ENCODE peak calls at places on chromosomes 16 and 17, in nine cellular contexts. B is RWPE1; T is GM23248; U is naive thymus-derived CD4-positive, alpha-beta T cell; S is aorta; J is IMR-90; H is CD8-positive, alpha-beta T cell; Z is dorsolateral prefrontal cortex; A is right lobe of liver. V is an unnamed sample.

GRCh38 chr17:47304191-47304590 is 19.6 kb upstream of the EFCAB13 start:
- DNase-seq in B (no peak), T (peak; percentile 18), U (no peak), S (no peak), J (no peak), H (no peak), Z (no peak), A (no peak), V (no peak)

GRCh38 chr16:19130852-19131808 is 17.4 kb downstream of the ITPRIPL2 start:
- DNase-seq in B (no peak), T (peak; percentile 75), U (no peak), S (peak; percentile 80), J (peak; percentile 82), H (no peak), Z (peak; percentile 33), A (no peak), V (no peak)

GRCh38 chr16:81071816-81072215 is 5.2 kb downstream of the C16orf46 start:
- DNase-seq in B (peak; percentile 49), T (no peak), U (no peak), S (no peak), J (peak; percentile 12), H (no peak), Z (no peak), A (no peak), V (no peak)

GRCh38 chr16:28093383-28093725 is 29.8 kb upstream of the GSG1L start:
- DNase-seq in B (no peak), T (no peak), U (no peak), S (peak; percentile 17), J (no peak), H (no peak), Z (peak; percentile 14), A (no peak), V (no peak)

GRCh38 chr16:81578636-81579413 is 134.2 kb downstream of the CMIP start:
- DNase-seq in B (no peak), T (no peak), U (no peak), S (no peak), J (no peak), H (no peak), Z (no peak), A (no peak), V (no peak)

GRCh38 chr17:68461589-68461988 is 4.3 kb upstream of the WIPI1 start:
- DNase-seq in B (no peak), T (no peak), U (no peak), S (no peak), J (no peak), H (no peak), Z (no peak), A (no peak), V (no peak)

GRCh38 chr16:57357330-57358151 is 1.0 kb upstream of the CCL22 start:
- DNase-seq in B (no peak), T (no peak), U (no peak), S (no peak), J (no peak), H (no peak), Z (no peak), A (no peak), V (no peak)

GRCh38 chr16:81608515-81609209 is 164.1 kb downstream of the CMIP start:
- DNase-seq in B (no peak), T (peak; percentile 96), U (no peak), S (no peak), J (peak; percentile 65), H (no peak), Z (no peak), A (no peak), V (no peak)

GRCh38 chr17:10265100-10265810 is 66.8 kb upstream of the GAS7 start:
- DNase-seq in B (no peak), T (peak; percentile 93), U (no peak), S (no peak), J (peak; percentile 68), H (no peak), Z (no peak), A (no peak), V (no peak)

GRCh38 chr17:16353702-16354174 is 469 bp upstream of the CENPV start:
- DNase-seq in B (no peak), T (no peak), U (no peak), S (no peak), J (no peak), H (no peak), Z (no peak), A (no peak), V (no peak)

GRCh38 chr17:16354585-16354984 is 1.3 kb upstream of the CENPV start:
- DNase-seq in B (no peak), T (no peak), U (no peak), S (no peak), J (no peak), H (no peak), Z (no peak), A (no peak), V (no peak)

GRCh38 chr17:16352303-16352837 is 899 bp downstream of the CENPV start:
- DNase-seq in B (peak; percentile 44), T (peak; percentile 66), U (peak; percentile 9), S (peak; percentile 55), J (peak; percentile 30), H (peak; percentile 24), Z (peak; percentile 49), A (peak; percentile 76), V (peak; percentile 32)

GRCh38 chr17:16351831-16352230 is 1.4 kb downstream of the CENPV start:
- DNase-seq in B (peak; percentile 13), T (peak; percentile 72), U (no peak), S (no peak), J (peak; percentile 75), H (no peak), Z (no peak), A (no peak), V (no peak)

DNA sequence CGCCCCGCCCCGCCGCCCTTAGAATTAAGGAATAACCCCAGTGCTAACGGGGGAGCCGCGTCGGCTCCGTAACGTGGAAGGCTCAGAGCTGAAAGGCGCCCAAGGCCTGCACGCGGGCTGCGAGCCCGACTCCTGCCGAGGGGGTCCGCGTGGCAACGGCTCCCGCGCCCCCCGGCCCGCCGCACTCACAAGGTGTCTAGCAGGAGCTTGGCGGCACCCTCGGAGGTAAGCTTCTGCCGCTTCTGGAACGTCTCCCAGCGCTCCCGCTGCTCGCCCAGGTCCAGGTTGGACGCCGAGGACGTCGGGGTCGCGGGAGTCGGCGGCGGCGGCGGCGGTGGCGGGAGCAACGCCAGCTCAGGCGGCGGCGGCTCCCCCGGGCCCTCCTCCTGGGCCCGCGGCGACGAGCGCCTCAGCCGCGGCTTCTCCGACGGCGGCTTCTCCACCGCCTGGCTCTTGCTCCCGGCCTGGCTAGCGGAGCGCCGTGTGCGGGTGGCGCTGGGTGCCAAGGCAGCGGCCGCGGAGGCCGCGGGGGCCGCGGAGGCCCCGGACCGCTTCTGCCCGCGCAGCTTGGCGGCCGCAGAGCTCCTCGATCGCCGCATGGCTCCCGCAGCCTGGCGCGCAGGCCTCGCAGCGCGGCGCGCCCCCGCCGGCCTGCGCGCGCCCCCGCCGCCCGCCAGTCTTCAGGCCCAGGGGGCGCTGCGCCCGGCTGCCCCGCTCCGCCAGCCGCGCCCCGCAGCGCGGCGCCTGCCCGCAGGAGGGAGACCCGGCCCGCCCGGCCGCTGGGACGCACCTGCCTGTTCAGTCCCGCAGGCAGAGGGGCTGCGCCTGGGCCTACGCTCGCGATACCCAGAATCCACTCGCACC is at the start of gene CENPV:
- DNase-seq in B (peak; percentile 63), T (peak; percentile 70), U (peak; percentile 67), S (peak; percentile 50), J (peak; percentile 34), H (peak; percentile 70), Z (no peak), A (peak; percentile 62), V (peak; percentile 32)
- H3K27ac ChIP-seq in B (peak within 1 kb of the TSS; percentile 49), T (no peak within 1 kb of the TSS), U (peak within 1 kb of the TSS; percentile 73), S (no peak within 1 kb of the TSS), J (peak within 1 kb of the TSS; percentile 33), H (peak within 1 kb of the TSS; percentile 47), Z (peak within 1 kb of the TSS; percentile 71), A (peak within 1 kb of the TSS; percentile 87), V (peak within 1 kb of the TSS; percentile 45)

GRCh38 chr17:46026815-46027125 is 27.7 kb downstream of the STH start:
- DNase-seq in B (no peak), T (no peak), U (no peak), S (no peak), J (no peak), H (no peak), Z (no peak), A (no peak), V (no peak)
- H3K27ac ChIP-seq in B (peak overlapping the region; percentile 29), T (no peak overlapping the region), U (peak overlapping the region; percentile 20), S (no peak overlapping the region), J (no peak overlapping the region), H (no peak overlapping the region), Z (peak overlapping the region; percentile 64), A (no peak overlapping the region), V (peak overlapping the region; percentile 40)

GRCh38 chr16:3949946-3950342 is 69.4 kb upstream of the CREBBP start:
- DNase-seq in B (no peak), T (no peak), U (no peak), S (no peak), J (no peak), H (no peak), Z (no peak), A (no peak), V (no peak)

GRCh38 chr16:3951861-3952332 is 71.4 kb upstream of the CREBBP start:
- DNase-seq in B (no peak), T (peak; percentile 59), U (no peak), S (no peak), J (peak; percentile 28), H (no peak), Z (no peak), A (no peak), V (no peak)

GRCh38 chr16:3952342-3953131 is 72.0 kb upstream of the CREBBP start:
- DNase-seq in B (no peak), T (peak; percentile 55), U (no peak), S (peak; percentile 94), J (no peak), H (no peak), Z (no peak), A (no peak), V (no peak)

GRCh38 chr16:3949287-3949686 is 68.8 kb upstream of the CREBBP start:
- DNase-seq in B (no peak), T (no peak), U (no peak), S (no peak), J (no peak), H (no peak), Z (no peak), A (no peak), V (no peak)

DNA sequence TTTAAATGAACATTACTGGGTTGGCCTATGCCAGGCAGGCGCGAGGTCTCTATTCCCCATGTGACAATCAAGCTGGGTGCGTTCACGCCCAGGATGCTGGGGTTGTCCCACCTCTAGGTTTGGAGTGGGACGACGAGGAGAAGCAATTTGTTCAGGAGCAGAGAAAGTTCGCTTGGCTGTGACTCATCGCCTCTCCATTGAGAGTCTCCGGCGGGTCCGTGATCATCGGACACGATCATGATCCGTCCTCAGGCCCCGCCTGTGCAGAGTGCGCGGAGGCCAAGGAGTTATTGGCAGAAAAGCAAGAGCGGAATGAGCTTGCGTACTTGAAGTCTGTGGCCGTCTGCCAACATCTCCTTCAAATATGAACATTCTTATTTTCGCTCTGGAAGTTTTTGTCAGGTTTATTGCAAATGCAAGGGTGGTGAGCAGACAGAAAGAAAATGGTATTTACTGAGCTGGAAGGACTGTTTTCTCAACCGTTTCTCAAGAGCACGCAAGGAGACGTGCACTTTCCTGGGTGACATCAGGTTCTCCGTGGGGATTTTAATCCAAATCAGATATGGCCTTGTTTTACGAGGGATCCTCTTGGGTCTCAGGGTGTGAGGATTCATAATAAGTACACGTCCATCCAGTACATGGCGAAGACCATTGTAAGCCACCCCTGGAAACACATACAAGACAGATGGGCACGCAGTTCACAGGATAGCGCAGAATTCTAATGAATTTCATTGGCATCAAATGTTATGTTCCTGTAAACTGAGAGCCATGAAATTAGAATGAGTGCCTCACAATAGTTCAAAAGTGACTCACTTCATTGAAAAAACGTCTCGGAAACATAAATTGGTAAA is 70.1 kb upstream of the CREBBP start:
- DNase-seq in B (peak; percentile 71), T (peak; percentile 99), U (no peak), S (peak; percentile 94), J (peak; percentile 99), H (no peak), Z (no peak), A (no peak), V (no peak)
- H3K27ac ChIP-seq in B (peak overlapping the region; percentile 94), T (peak overlapping the region; percentile 78), U (no peak overlapping the region), S (peak overlapping the region; percentile 99), J (peak overlapping the region; percentile 96), H (no peak overlapping the region), Z (no peak overlapping the region), A (no peak overlapping the region), V (no peak overlapping the region)

GRCh38 chr17:14330492-14330920 is 29.6 kb downstream of the HS3ST3B1 start:
- DNase-seq in B (no peak), T (peak; percentile 79), U (no peak), S (no peak), J (no peak), H (no peak), Z (no peak), A (peak; percentile 71), V (no peak)
- H3K27ac ChIP-seq in B (no peak overlapping the region), T (peak overlapping the region; percentile 70), U (no peak overlapping the region), S (no peak overlapping the region), J (no peak overlapping the region), H (no peak overlapping the region), Z (no peak overlapping the region), A (peak overlapping the region; percentile 33), V (no peak overlapping the region)

V was measured in substantia nigra.